ENCODE peak calls at places on chromosomes 1 and 21, in seven cellular contexts. Z is GM04503, P is IMR-90, O is spleen, S is mucosa of gallbladder, T is osteocyte, Q is type B pancreatic cell. B is an unnamed sample.

GRCh38 chr1:28259935-28260802 is 851 bp downstream of the SESN2 start:
- DNase-seq in O (peak; percentile 89), S (peak; percentile 66), Z (peak; percentile 51), Q (peak; percentile 85), P (peak; percentile 88), T (peak; percentile 92), B (peak; percentile 92)

GRCh38 chr1:56709995-56710394 is 64.9 kb downstream of the PRKAA2 start:
- DNase-seq in O (no peak), S (no peak), T (no peak), P (no peak), Q (no peak), Z (no peak), B (no peak)

GRCh38 chr1:86507935-86508582 is 38.8 kb upstream of the CLCA4 start:
- DNase-seq in T (no peak), Z (no peak), P (peak; percentile 38), S (no peak), Q (no peak), O (no peak), B (peak; percentile 38)

GRCh38 chr21:20728691-20729090 is 269.5 kb upstream of the NCAM2 start:
- DNase-seq in T (no peak), O (no peak), Q (no peak), P (no peak), Z (no peak), S (no peak), B (no peak)

GRCh38 chr1:25993197-25993951 is 4.5 kb downstream of the PAFAH2 start:
- DNase-seq in P (no peak), O (no peak), Z (no peak), Q (no peak), T (no peak), S (no peak), B (no peak)

GRCh38 chr21:37582613-37583012 is 216.0 kb downstream of the DYRK1A start:
- DNase-seq in P (peak; percentile 77), Z (no peak), Q (no peak), S (peak; percentile 13), O (no peak), T (no peak), B (peak; percentile 65)

GRCh38 chr1:12031039-12031980 is 12.0 kb downstream of the MIIP start:
- DNase-seq in O (no peak), T (no peak), Z (no peak), P (peak; percentile 23), S (no peak), Q (no peak), B (peak; percentile 34)

GRCh38 chr1:117695796-117696505 is 90.1 kb downstream of the TENT5C start:
- DNase-seq in O (no peak), Z (peak; percentile 96), S (peak; percentile 43), T (no peak), P (peak; percentile 96), Q (no peak), B (peak; percentile 95)

GRCh38 chr1:225462429-225462713 is 34.5 kb upstream of the LBR start:
- DNase-seq in S (no peak), Z (no peak), O (no peak), P (no peak), T (no peak), Q (no peak), B (no peak)

GRCh38 chr1:183610053-183610452 is 19.8 kb upstream of the NCF2 start:
- DNase-seq in T (no peak), O (no peak), P (no peak), Z (no peak), S (no peak), Q (no peak), B (no peak)

GRCh38 chr1:226972931-226973330 is 32.8 kb downstream of the COQ8A start:
- DNase-seq in T (no peak), S (no peak), Q (no peak), Z (no peak), O (no peak), P (no peak), B (no peak)

GRCh38 chr1:24932284-24932683 is 2.2 kb upstream of the RUNX3 start:
- DNase-seq in O (peak; percentile 94), Z (no peak), T (peak; percentile 89), P (no peak), S (no peak), Q (peak; percentile 83), B (no peak)

GRCh38 chr21:25826652-25827051 is 91.9 kb downstream of the GABPA start:
- DNase-seq in O (no peak), Z (no peak), P (no peak), T (no peak), Q (no peak), S (no peak), B (no peak)

GRCh38 chr1:178490967-178491366 is 5.8 kb downstream of the CLEC20A start:
- DNase-seq in P (no peak), T (no peak), Z (no peak), O (no peak), S (no peak), Q (no peak), B (no peak)

GRCh38 chr1:204321051-204321450 is 38.7 kb downstream of the PLEKHA6 start:
- DNase-seq in T (no peak), Z (no peak), S (no peak), O (no peak), P (no peak), Q (no peak), B (no peak)

GRCh38 chr1:19045898-19046889 is 89.7 kb upstream of the IFFO2 start:
- DNase-seq in Z (no peak), O (peak; percentile 47), Q (no peak), P (no peak), S (no peak), T (no peak), B (no peak)

GRCh38 chr1:48000883-48001282 is 3.7 kb upstream of the TRABD2B start:
- DNase-seq in P (no peak), S (no peak), O (no peak), Z (no peak), T (no peak), Q (no peak), B (no peak)

GRCh38 chr1:220681220-220681847 is 8.8 kb upstream of the C1orf115 start:
- DNase-seq in O (no peak), Q (no peak), P (no peak), Z (no peak), T (no peak), S (no peak), B (peak; percentile 45)

GRCh38 chr1:214331827-214332423 is 51.0 kb downstream of the SMYD2 start:
- DNase-seq in Z (no peak), Q (no peak), S (no peak), P (peak; percentile 32), O (no peak), T (no peak), B (peak; percentile 36)

GRCh38 chr1:2525524-2525895 is 886 bp downstream of the PANK4 start:
- DNase-seq in S (no peak), T (no peak), Q (no peak), Z (no peak), P (no peak), O (no peak), B (no peak)

GRCh38 chr1:18110968-18111367 is 3.4 kb downstream of the IGSF21 start:
- DNase-seq in P (no peak), S (no peak), Q (no peak), T (no peak), Z (no peak), O (no peak), B (no peak)